ENCODE peak calls at places on chromosome 10, in ten cellular contexts. Q is stomach; T is foreskin keratinocyte; I is aorta; Y is CD8-positive, alpha-beta memory T cell; O is PC-3; D is heart left ventricle; M is neural progenitor cell; N is sigmoid colon; F is ascending aorta. L is an unnamed sample. For H3K27me3, the result is how much of the 10 kb centered on the place peaks cover.

GRCh38 chr10:65719790-65720189 is 1206.0 kb upstream of the LRRTM3 start:
- DNase-seq in Q (no peak), T (no peak), I (no peak), Y (no peak), O (no peak), D (no peak), M (no peak), N (no peak), F (no peak), L (no peak)

GRCh38 chr10:13536674-13537366 is 8.0 kb upstream of the BEND7 start:
- DNase-seq in Q (peak), T (no peak), I (no peak), Y (no peak), O (peak), D (peak), M (peak), N (no peak), F (no peak), L (peak)

GRCh38 chr10:33353334-33353733 is 18.9 kb upstream of the NRP1 start:
- DNase-seq in Q (no peak), T (no peak), I (no peak), Y (no peak), O (no peak), D (no peak), M (no peak), N (no peak), F (no peak), L (no peak)

GRCh38 chr10:27143686-27144085 is 10.5 kb downstream of the YME1L1 start:
- DNase-seq in Q (no peak), T (no peak), I (no peak), Y (no peak), O (peak), D (no peak), M (no peak), N (no peak), F (no peak), L (no peak)

GRCh38 chr10:48691812-48692528 is 7.3 kb downstream of the WDFY4 start:
- DNase-seq in Q (no peak), T (peak), I (no peak), Y (no peak), O (no peak), D (no peak), M (no peak), N (no peak), F (no peak), L (no peak)

GRCh38 chr10:91424016-91424415 is 13.9 kb downstream of the HECTD2 start:
- DNase-seq in Q (no peak), T (peak), I (no peak), Y (no peak), O (peak), D (no peak), M (no peak), N (no peak), F (no peak), L (no peak)

GRCh38 chr10:113532724-113533123 is 20.1 kb upstream of the HABP2 start:
- DNase-seq in Q (no peak), T (no peak), I (peak), Y (no peak), O (no peak), D (no peak), M (no peak), N (no peak), F (peak), L (no peak)

GRCh38 chr10:14838582-14839304 is 637 bp downstream of the HSPA14 start:
- DNase-seq in Q (peak), T (no peak), I (peak), Y (peak), O (no peak), D (peak), M (peak), N (peak), F (peak), L (no peak)

GRCh38 chr10:133384071-133384470 is 5.0 kb downstream of the PAOX start:
- DNase-seq in Q (no peak), T (no peak), I (peak), Y (no peak), O (no peak), D (no peak), M (no peak), N (no peak), F (no peak), L (no peak)

GRCh38 chr10:79142064-79142491 is 73.3 kb downstream of the ZMIZ1 start:
- DNase-seq in Q (no peak), T (no peak), I (no peak), Y (no peak), O (no peak), D (no peak), M (no peak), N (peak), F (no peak), L (peak)

GRCh38 chr10:78333362-78334143 is 299.9 kb downstream of the RPS24 start:
- DNase-seq in Q (no peak), T (no peak), I (no peak), Y (no peak), O (no peak), D (no peak), M (no peak), N (no peak), F (peak), L (no peak)

GRCh38 chr10:126902157-126902556 is 3.1 kb upstream of the DOCK1 start:
- DNase-seq in Q (no peak), T (peak), I (peak), Y (no peak), O (peak), D (no peak), M (no peak), N (no peak), F (no peak), L (peak)

GRCh38 chr10:96124230-96125141 is 5.6 kb upstream of the ZNF518A start:
- DNase-seq in Q (peak), T (peak), I (no peak), Y (no peak), O (no peak), D (no peak), M (peak), N (no peak), F (no peak), L (no peak)

GRCh38 chr10:106573106-106573505 is 591.4 kb downstream of the SORCS1 start:
- DNase-seq in Q (no peak), T (peak), I (no peak), Y (no peak), O (peak), D (no peak), M (no peak), N (no peak), F (no peak), L (no peak)

GRCh38 chr10:130806426-130806825 is 505.1 kb downstream of the TCERG1L start:
- DNase-seq in Q (no peak), T (no peak), I (peak), Y (no peak), O (no peak), D (no peak), M (no peak), N (no peak), F (no peak), L (no peak)

GRCh38 chr10:74921744-74922143 is 95.3 kb downstream of the KAT6B start:
- DNase-seq in Q (no peak), T (no peak), I (no peak), Y (no peak), O (no peak), D (no peak), M (peak), N (no peak), F (no peak), L (no peak)

GRCh38 chr10:132198381-132199181 is 11.8 kb downstream of the DPYSL4 start:
- DNase-seq in Q (no peak), T (no peak), I (peak), Y (no peak), O (no peak), D (no peak), M (no peak), N (no peak), F (no peak), L (no peak)

GRCh38 chr10:113770346-113770745 is 18.9 kb downstream of the PLEKHS1 start:
- DNase-seq in Q (no peak), T (no peak), I (no peak), Y (no peak), O (no peak), D (no peak), M (no peak), N (no peak), F (no peak), L (no peak)

GRCh38 chr10:110561292-110561691 is 6.2 kb upstream of the SMC3 start:
- DNase-seq in Q (no peak), T (no peak), I (no peak), Y (no peak), O (no peak), D (no peak), M (no peak), N (no peak), F (no peak), L (no peak)

GRCh38 chr10:47261121-47261520 is 38.9 kb upstream of the GDF10 start:
- DNase-seq in Q (no peak), T (no peak), I (no peak), Y (no peak), O (no peak), D (no peak), M (no peak), N (no peak), F (no peak), L (no peak)

GRCh38 chr10:78044179-78044578 is 10.5 kb downstream of the RPS24 start:
- DNase-seq in Q (no peak), T (no peak), I (peak), Y (no peak), O (peak), D (no peak), M (no peak), N (no peak), F (no peak), L (no peak)

GRCh38 chr10:52652431-52653220 is 120.0 kb downstream of the MBL2 start:
- DNase-seq in Q (no peak), T (no peak), I (no peak), Y (no peak), O (peak), D (no peak), M (no peak), N (no peak), F (no peak), L (no peak)

GRCh38 chr10:69497235-69497561 is 45.9 kb downstream of the TSPAN15 start:
- DNase-seq in Q (peak), T (no peak), I (no peak), Y (no peak), O (no peak), D (peak), M (no peak), N (peak), F (no peak), L (no peak)

GRCh38 chr10:121159670-121160069 is 308.5 kb downstream of the WDR11 start:
- DNase-seq in Q (no peak), T (peak), I (no peak), Y (no peak), O (peak), D (no peak), M (no peak), N (no peak), F (no peak), L (no peak)

GRCh38 chr10:24561453-24561852 is 162.2 kb downstream of the ARHGAP21 start:
- DNase-seq in Q (no peak), T (no peak), I (no peak), Y (no peak), O (peak), D (no peak), M (no peak), N (no peak), F (no peak), L (no peak)

GRCh38 chr10:6336013-6336412 is 133.3 kb downstream of the PFKFB3 start:
- DNase-seq in Q (no peak), T (no peak), I (no peak), Y (no peak), O (no peak), D (no peak), M (no peak), N (no peak), F (no peak), L (no peak)

GRCh38 chr10:27223964-27224363 is 16.6 kb downstream of the ACBD5 start:
- DNase-seq in Q (peak), T (peak), I (no peak), Y (peak), O (peak), D (no peak), M (peak), N (no peak), F (no peak), L (no peak)

GRCh38 chr10:94194256-94194655 is 168.5 kb downstream of the NOC3L start:
- DNase-seq in Q (no peak), T (peak), I (no peak), Y (no peak), O (peak), D (no peak), M (no peak), N (no peak), F (no peak), L (peak)

GRCh38 chr10:114631678-114632417 is 26.2 kb downstream of the ABLIM1 start:
- DNase-seq in Q (no peak), T (no peak), I (peak), Y (no peak), O (no peak), D (peak), M (peak), N (peak), F (no peak), L (no peak)

GRCh38 chr10:66649626-66650025 is 276.2 kb upstream of the LRRTM3 start:
- DNase-seq in Q (no peak), T (no peak), I (no peak), Y (no peak), O (no peak), D (no peak), M (no peak), N (no peak), F (peak), L (no peak)

GRCh38 chr10:17923728-17924127 is 28.0 kb upstream of the SLC39A12 start:
- DNase-seq in Q (no peak), T (peak), I (peak), Y (no peak), O (peak), D (peak), M (no peak), N (peak), F (peak), L (peak)

GRCh38 chr10:74593470-74593869 is 232.9 kb upstream of the KAT6B start:
- DNase-seq in Q (no peak), T (peak), I (no peak), Y (no peak), O (peak), D (no peak), M (no peak), N (peak), F (no peak), L (no peak)

GRCh38 chr10:107653832-107654287 is 489.4 kb upstream of the SORCS1 start:
- DNase-seq in Q (no peak), T (no peak), I (no peak), Y (no peak), O (peak), D (no peak), M (no peak), N (no peak), F (no peak), L (peak)

GRCh38 chr10:32905466-32905865 is 52.6 kb downstream of the ITGB1 start:
- DNase-seq in Q (no peak), T (no peak), I (no peak), Y (no peak), O (no peak), D (no peak), M (no peak), N (no peak), F (no peak), L (no peak)

GRCh38 chr10:43402880-43403452 is 6.0 kb downstream of the HNRNPF start:
- DNase-seq in Q (no peak), T (no peak), I (no peak), Y (no peak), O (no peak), D (no peak), M (no peak), N (no peak), F (no peak), L (no peak)

GRCh38 chr10:119811122-119811521 is 61.5 kb downstream of the MCMBP start:
- DNase-seq in Q (no peak), T (no peak), I (no peak), Y (no peak), O (no peak), D (no peak), M (no peak), N (no peak), F (no peak), L (no peak)

GRCh38 chr10:110852255-110852896 is 19.4 kb upstream of the PDCD4 start:
- DNase-seq in Q (peak), T (peak), I (no peak), Y (no peak), O (peak), D (no peak), M (no peak), N (peak), F (no peak), L (peak)

GRCh38 chr10:123135415-123136141 is at the start of gene HMX3:
- DNase-seq in Q (no peak), T (no peak), I (no peak), Y (peak), O (no peak), D (no peak), M (peak), N (no peak), F (no peak), L (no peak)

GRCh38 chr10:123134058-123134914 is 1.5 kb upstream of the HMX3 start:
- DNase-seq in Q (no peak), T (no peak), I (no peak), Y (no peak), O (no peak), D (no peak), M (peak), N (no peak), F (no peak), L (no peak)

GRCh38 chr10:123132576-123133477 is 2.9 kb upstream of the HMX3 start:
- DNase-seq in Q (peak), T (peak), I (peak), Y (peak), O (peak), D (peak), M (peak), N (peak), F (peak), L (no peak)

GRCh38 chr10:123134915-123135414 is 805 bp upstream of the HMX3 start:
- DNase-seq in Q (no peak), T (no peak), I (no peak), Y (no peak), O (no peak), D (no peak), M (peak), N (no peak), F (no peak), L (no peak)

DNA sequence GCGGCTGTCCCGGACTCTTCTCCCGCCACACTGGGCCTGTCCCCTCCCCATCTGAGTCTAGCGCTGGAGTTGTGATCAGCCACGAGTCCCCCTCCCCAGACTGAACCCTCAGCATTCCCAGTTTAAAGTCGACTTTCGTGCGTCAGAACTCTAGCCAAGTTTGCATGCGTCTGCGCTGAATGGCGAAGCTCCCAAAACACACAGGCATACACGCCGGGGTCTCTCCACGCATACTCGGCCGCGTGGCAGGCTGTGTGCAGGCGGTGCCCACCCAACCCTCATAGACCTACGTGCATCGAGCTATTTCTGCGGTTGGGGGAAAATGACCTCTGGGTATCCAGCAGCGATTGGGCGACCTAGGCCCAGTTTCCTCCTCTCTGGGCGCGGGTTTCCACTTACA is 2.3 kb upstream of the HMX3 start:
- DNase-seq in Q (no peak), T (no peak), I (no peak), Y (no peak), O (no peak), D (no peak), M (no peak), N (no peak), F (no peak), L (no peak)
- H3K27me3 ChIP-seq in Q (half or more), T (half or more), I (under half), Y (under half), O (under half), D (half or more), M (half or more), N (half or more), F (under half), L (half or more)

GRCh38 chr10:93059975-93060886 is at the start of gene CYP26C1:
- DNase-seq in Q (no peak), T (no peak), I (no peak), Y (no peak), O (no peak), D (no peak), M (no peak), N (no peak), F (no peak), L (no peak)
- H3K27me3 ChIP-seq in Q (under half), T (half or more), I (under half), Y (under half), O (under half), D (under half), M (half or more), N (under half), F (under half), L (half or more)

DNA sequence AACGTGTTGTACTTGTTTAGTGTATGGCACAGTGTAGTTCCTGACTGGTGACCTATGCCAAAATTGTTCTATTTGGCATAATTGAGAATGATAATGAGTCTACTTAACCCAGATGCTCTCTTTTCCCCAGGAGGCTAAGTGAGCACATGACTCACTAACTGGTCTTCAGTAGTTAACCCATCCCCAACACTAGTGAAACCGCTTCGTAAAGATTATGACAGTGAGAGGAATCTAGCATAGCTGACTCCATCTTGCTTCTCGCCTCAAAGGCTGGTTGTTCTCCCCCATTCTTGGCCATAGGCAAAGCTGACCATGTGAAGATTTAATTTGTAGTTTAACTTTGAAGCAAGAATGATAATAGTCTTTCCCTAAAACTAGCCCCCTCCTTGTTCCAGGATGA is 47.2 kb downstream of the CDK1 start:
- DNase-seq in Q (no peak), T (no peak), I (no peak), Y (no peak), O (no peak), D (no peak), M (no peak), N (no peak), F (no peak), L (no peak)
- H3K27me3 ChIP-seq in Q (under half), T (under half), I (under half), Y (under half), O (under half), D (under half), M (under half), N (under half), F (under half), L (under half)

GRCh38 chr10:3233486-3233990 is 61.0 kb upstream of the PITRM1 start:
- DNase-seq in Q (no peak), T (no peak), I (no peak), Y (no peak), O (no peak), D (no peak), M (no peak), N (no peak), F (no peak), L (no peak)
- H3K27me3 ChIP-seq in Q (under half), T (under half), I (under half), Y (under half), O (under half), D (under half), M (under half), N (under half), F (under half), L (under half)

GRCh38 chr10:51215956-51216834 is 141.9 kb downstream of the PRKG1 start:
- DNase-seq in Q (no peak), T (no peak), I (no peak), Y (no peak), O (no peak), D (no peak), M (no peak), N (no peak), F (no peak), L (no peak)
- H3K27me3 ChIP-seq in Q (under half), T (under half), I (under half), Y (under half), O (under half), D (under half), M (under half), N (under half), F (under half), L (under half)

DNA sequence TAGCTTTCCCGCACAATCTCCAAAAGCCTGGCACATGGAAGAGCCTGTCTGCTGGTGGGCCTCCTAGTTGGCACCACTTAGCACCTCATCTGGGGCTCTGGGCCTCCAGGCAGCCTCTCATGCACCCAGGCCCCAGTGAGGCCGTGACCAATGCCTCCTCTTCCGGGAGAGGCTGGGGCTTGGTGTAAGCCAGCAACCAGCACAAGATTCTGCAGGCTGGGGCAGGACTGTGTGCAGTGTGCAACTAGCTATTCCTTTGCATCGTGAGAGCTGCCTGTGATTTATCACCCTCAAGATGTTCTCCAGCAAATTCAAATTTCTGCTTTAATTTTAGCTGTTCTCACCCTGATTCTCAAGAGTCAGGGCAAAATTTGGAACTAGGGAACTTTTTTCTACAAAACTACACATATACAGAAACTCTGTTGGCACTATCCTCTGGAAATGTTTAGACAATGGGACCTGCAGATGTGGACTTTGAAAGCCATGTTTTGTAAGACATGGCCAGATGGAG is 603.7 kb upstream of the MKI67 start:
- DNase-seq in Q (no peak), T (no peak), I (no peak), Y (no peak), O (no peak), D (no peak), M (no peak), N (no peak), F (peak), L (no peak)
- H3K27me3 ChIP-seq in Q (under half), T (under half), I (under half), Y (under half), O (under half), D (under half), M (under half), N (under half), F (under half), L (under half)

L was measured in kidney epithelial cell.